ENCODE peak calls at places on chromosomes 1 and 21, in seven cellular contexts. N, R, L, B, C, U and Y are unnamed samples.

GRCh38 chr1:60130703-60131102 is 57.1 kb upstream of the C1orf87 start:
- DNase-seq in U (peak; percentile 19), C (no peak), B (no peak), R (no peak), N (no peak), L (no peak), Y (no peak)

GRCh38 chr1:217482356-217483102 is 148.4 kb downstream of the GPATCH2 start:
- DNase-seq in C (no peak), B (no peak), U (peak; percentile 69), L (no peak), R (peak; percentile 82), N (no peak), Y (no peak)

GRCh38 chr1:65147424-65148177 is 402 bp upstream of the AK4 start:
- DNase-seq in N (peak; percentile 16), B (peak; percentile 22), L (peak; percentile 36), C (no peak), U (no peak), R (peak; percentile 66), Y (peak; percentile 31)

GRCh38 chr1:53541761-53542550 is 82.8 kb downstream of the DMRTB1 start:
- DNase-seq in L (no peak), N (no peak), U (peak; percentile 93), C (peak; percentile 64), B (peak; percentile 83), R (no peak), Y (no peak)

GRCh38 chr1:214615871-214616270 is 12.9 kb downstream of the CENPF start:
- DNase-seq in L (no peak), R (no peak), U (peak; percentile 70), N (no peak), B (no peak), C (no peak), Y (no peak)

GRCh38 chr1:169201084-169201619 is 94.7 kb downstream of the ATP1B1 start:
- DNase-seq in B (no peak), N (no peak), L (no peak), R (peak; percentile 58), C (no peak), U (peak; percentile 25), Y (no peak)

GRCh38 chr1:20194770-20195463 is 8.6 kb upstream of the PLA2G2C start:
- DNase-seq in N (peak; percentile 70), B (peak; percentile 28), L (peak; percentile 74), U (peak; percentile 44), R (peak; percentile 46), C (peak; percentile 86), Y (peak; percentile 64)

GRCh38 chr21:15932681-15933200 is 203.0 kb downstream of the USP25 start:
- DNase-seq in N (no peak), C (no peak), L (no peak), R (no peak), U (no peak), B (no peak), Y (no peak)

GRCh38 chr1:212236664-212237220 is 48.5 kb upstream of the PPP2R5A start:
- DNase-seq in U (no peak), L (no peak), R (no peak), B (no peak), C (no peak), N (no peak), Y (no peak)

GRCh38 chr1:53266038-53266437 is 27.7 kb upstream of the MAGOH start:
- DNase-seq in N (no peak), U (peak; percentile 5), R (peak; percentile 12), C (no peak), L (no peak), B (no peak), Y (no peak)

GRCh38 chr1:11985851-11986250 is 5.6 kb downstream of the MFN2 start:
- DNase-seq in B (no peak), C (no peak), L (no peak), R (no peak), N (no peak), U (peak; percentile 6), Y (no peak)

GRCh38 chr1:45386219-45386618 is 46.0 kb upstream of the MUTYH start:
- DNase-seq in L (no peak), R (no peak), B (no peak), C (no peak), N (no peak), U (no peak), Y (no peak)

GRCh38 chr1:206048582-206048981 is 4.4 kb upstream of the RHEX start:
- DNase-seq in N (no peak), U (no peak), C (peak; percentile 53), R (no peak), B (no peak), L (peak; percentile 70), Y (no peak)

GRCh38 chr21:29827236-29827635 is 112.6 kb downstream of the GRIK1 start:
- DNase-seq in U (peak; percentile 28), R (peak; percentile 11), C (no peak), B (no peak), L (no peak), N (no peak), Y (no peak)

GRCh38 chr1:12773438-12773837 is at the start of gene PRAMEF12:
- DNase-seq in N (no peak), C (no peak), B (no peak), R (no peak), L (no peak), U (no peak), Y (no peak)

GRCh38 chr1:201554789-201555592 is 16.1 kb downstream of the NAV1 start:
- DNase-seq in U (no peak), B (no peak), L (no peak), R (no peak), N (no peak), C (peak; percentile 44), Y (no peak)

GRCh38 chr1:42658880-42659337 is 686 bp downstream of the PPIH start:
- DNase-seq in B (no peak), N (no peak), U (peak; percentile 6), R (no peak), L (no peak), C (no peak), Y (no peak)

GRCh38 chr1:235999259-235999925 is 65.5 kb downstream of the NID1 start:
- DNase-seq in C (peak; percentile 43), L (no peak), N (peak; percentile 31), U (peak; percentile 85), R (peak; percentile 97), B (peak; percentile 15), Y (peak; percentile 82)

GRCh38 chr21:32321480-32321879 is 22.8 kb downstream of the MRAP start:
- DNase-seq in R (no peak), B (no peak), C (peak; percentile 39), U (no peak), N (no peak), L (no peak), Y (no peak)
- H3K36me3 ChIP-seq in R (peaks cover 54% of the 10 kb centered on the region), B (no peaks in the 10 kb centered on the region), C (no peaks in the 10 kb centered on the region), U (peaks cover 27% of the 10 kb centered on the region), N (peaks cover 99% of the 10 kb centered on the region), L (peaks cover 11% of the 10 kb centered on the region), Y (peaks cover 95% of the 10 kb centered on the region)

GRCh38 chr1:15799928-15800835 is 7.3 kb downstream of the UQCRHL start:
- DNase-seq in B (peak; percentile 46), C (peak; percentile 86), R (peak; percentile 92), N (no peak), U (peak; percentile 42), L (peak; percentile 81), Y (no peak)
- H3K4me1 ChIP-seq in B (peaks cover 20% of the 10 kb centered on the region), C (peaks cover 30% of the 10 kb centered on the region), R (peaks cover 61% of the 10 kb centered on the region), N (no peaks in the 10 kb centered on the region), U (peaks cover 39% of the 10 kb centered on the region), L (peaks cover 56% of the 10 kb centered on the region), Y (no peaks in the 10 kb centered on the region)

DNA sequence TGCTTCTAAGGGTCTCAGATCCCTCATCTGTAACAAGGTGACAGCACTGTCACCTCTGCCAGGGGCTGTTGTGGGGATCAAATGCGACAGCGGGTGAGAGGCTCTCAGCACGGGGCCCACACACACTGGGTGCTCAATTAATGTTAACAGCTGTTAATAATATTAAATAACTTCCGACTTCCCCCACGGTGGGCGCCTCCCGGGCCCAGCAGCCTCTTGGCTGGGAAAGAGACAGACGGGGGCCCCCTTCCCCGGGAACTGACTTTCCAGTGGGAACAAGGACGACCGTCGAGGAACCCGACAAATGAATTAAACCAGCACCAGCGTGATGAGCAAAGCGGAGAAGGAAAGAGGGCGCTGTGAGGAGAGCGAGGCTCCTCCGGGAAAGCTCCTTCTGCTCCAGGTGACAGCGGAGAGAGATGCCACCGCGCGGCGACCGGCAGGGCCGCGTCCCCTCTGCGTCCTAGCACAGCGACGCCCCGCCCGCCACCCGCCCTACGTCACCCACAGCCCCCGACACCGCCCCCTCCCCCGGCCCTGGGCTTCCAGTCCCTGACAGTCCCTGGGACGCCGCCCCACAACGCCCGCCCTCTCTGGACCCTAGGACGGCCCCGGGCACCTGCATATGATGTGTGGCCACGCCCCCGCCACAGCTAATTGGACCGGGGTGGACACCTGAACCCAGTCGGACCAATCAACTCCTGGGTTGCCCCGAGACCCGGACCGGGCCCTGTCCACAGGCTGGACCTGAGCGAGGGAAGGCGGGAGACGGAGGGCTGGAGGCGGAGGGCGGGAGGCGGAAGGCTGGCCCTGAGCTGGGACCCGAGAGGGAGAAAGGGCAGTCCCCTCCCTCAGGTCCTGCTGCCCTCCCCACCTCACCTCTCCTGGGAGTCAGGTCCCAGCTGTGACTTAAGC is 38.2 kb downstream of the MATN1 start:
- DNase-seq in B (peak; percentile 55), C (peak; percentile 91), L (peak; percentile 95), R (no peak), N (no peak), U (no peak), Y (no peak)
- H3K4me3 ChIP-seq in B (no peak overlapping the region), C (no peak overlapping the region), L (no peak overlapping the region), R (no peak overlapping the region), N (no peak overlapping the region), U (no peak overlapping the region), Y (no peak overlapping the region)

GRCh38 chr21:26782754-26783153 is 62.5 kb downstream of the ADAMTS1 start:
- DNase-seq in B (no peak), R (no peak), U (no peak), N (no peak), C (no peak), L (no peak), Y (no peak)
- H3K36me3 ChIP-seq in B (no peaks in the 10 kb centered on the region), R (no peaks in the 10 kb centered on the region), U (no peaks in the 10 kb centered on the region), N (no peaks in the 10 kb centered on the region), C (no peaks in the 10 kb centered on the region), L (no peaks in the 10 kb centered on the region), Y (no peaks in the 10 kb centered on the region)